ENCODE peak calls at places on chromosomes 4 and X, in nine cellular contexts. One of them, this sample, is unnamed.

GRCh38 chr4:55117511-55117910 is 7.9 kb downstream of the KDR start:
- DNase-seq in uterus: no peak
- DNase-seq in heart left ventricle: no peak
- DNase-seq in stomach: no peak
- DNase-seq in upper lobe of left lung: no peak
- DNase-seq in transverse colon: no peak
- DNase-seq in right lobe of liver: no peak
- DNase-seq in tibial nerve: no peak
- DNase-seq in ovary: no peak
- DNase-seq in this sample: no peak

GRCh38 chr4:41734366-41734765 is 14.2 kb downstream of the PHOX2B start:
- DNase-seq in upper lobe of left lung: no peak
- DNase-seq in tibial nerve: no peak
- DNase-seq in heart left ventricle: no peak
- DNase-seq in right lobe of liver: no peak
- DNase-seq in transverse colon: no peak
- DNase-seq in ovary: no peak
- DNase-seq in uterus: no peak
- DNase-seq in stomach: no peak
- DNase-seq in this sample: no peak

GRCh38 chrX:46574337-46574940 is 874 bp downstream of the CHST7 start:
- DNase-seq in right lobe of liver: peak; percentile 69
- DNase-seq in transverse colon: no peak
- DNase-seq in ovary: peak; percentile 40
- DNase-seq in upper lobe of left lung: no peak
- DNase-seq in heart left ventricle: peak; percentile 37
- DNase-seq in stomach: no peak
- DNase-seq in tibial nerve: no peak
- DNase-seq in uterus: no peak
- DNase-seq in this sample: peak; percentile 49

GRCh38 chr4:187451776-187452175 is 543.8 kb upstream of the ZFP42 start:
- DNase-seq in right lobe of liver: no peak
- DNase-seq in upper lobe of left lung: no peak
- DNase-seq in transverse colon: no peak
- DNase-seq in ovary: no peak
- DNase-seq in uterus: no peak
- DNase-seq in heart left ventricle: no peak
- DNase-seq in tibial nerve: no peak
- DNase-seq in stomach: no peak
- DNase-seq in this sample: no peak

GRCh38 chr4:140726776-140727500 is 29.2 kb downstream of the TBC1D9 start:
- DNase-seq in heart left ventricle: no peak
- DNase-seq in transverse colon: no peak
- DNase-seq in stomach: no peak
- DNase-seq in uterus: no peak
- DNase-seq in tibial nerve: no peak
- DNase-seq in upper lobe of left lung: no peak
- DNase-seq in ovary: no peak
- DNase-seq in right lobe of liver: no peak
- DNase-seq in this sample: no peak

GRCh38 chrX:24424948-24425347 is 40.1 kb upstream of the PDK3 start:
- DNase-seq in uterus: peak; percentile 77
- DNase-seq in transverse colon: peak; percentile 28
- DNase-seq in stomach: no peak
- DNase-seq in upper lobe of left lung: no peak
- DNase-seq in right lobe of liver: no peak
- DNase-seq in ovary: peak; percentile 57
- DNase-seq in tibial nerve: peak; percentile 63
- DNase-seq in heart left ventricle: peak; percentile 50
- DNase-seq in this sample: peak; percentile 47

GRCh38 chr4:183550345-183551080 is 45.7 kb downstream of the ING2 start:
- DNase-seq in uterus: no peak
- DNase-seq in stomach: no peak
- DNase-seq in transverse colon: no peak
- DNase-seq in ovary: no peak
- DNase-seq in upper lobe of left lung: no peak
- DNase-seq in right lobe of liver: no peak
- DNase-seq in tibial nerve: no peak
- DNase-seq in heart left ventricle: no peak
- DNase-seq in this sample: no peak

GRCh38 chr4:10161840-10162239 is 45.2 kb upstream of the WDR1 start:
- DNase-seq in uterus: no peak
- DNase-seq in stomach: no peak
- DNase-seq in heart left ventricle: no peak
- DNase-seq in upper lobe of left lung: no peak
- DNase-seq in ovary: no peak
- DNase-seq in right lobe of liver: no peak
- DNase-seq in tibial nerve: no peak
- DNase-seq in transverse colon: no peak
- DNase-seq in this sample: peak; percentile 54

GRCh38 chr4:46329118-46329976 is 60.6 kb downstream of the GABRA2 start:
- DNase-seq in stomach: no peak
- DNase-seq in transverse colon: peak; percentile 14
- DNase-seq in heart left ventricle: no peak
- DNase-seq in tibial nerve: peak; percentile 12
- DNase-seq in upper lobe of left lung: no peak
- DNase-seq in right lobe of liver: no peak
- DNase-seq in ovary: no peak
- DNase-seq in uterus: no peak
- DNase-seq in this sample: no peak

GRCh38 chr4:7903686-7904085 is 36.0 kb downstream of the AFAP1 start:
- DNase-seq in right lobe of liver: no peak
- DNase-seq in heart left ventricle: no peak
- DNase-seq in stomach: no peak
- DNase-seq in tibial nerve: no peak
- DNase-seq in ovary: no peak
- DNase-seq in upper lobe of left lung: no peak
- DNase-seq in uterus: no peak
- DNase-seq in transverse colon: no peak
- DNase-seq in this sample: no peak

GRCh38 chr4:157265281-157265680 is 44.8 kb downstream of the GRIA2 start:
- DNase-seq in upper lobe of left lung: no peak
- DNase-seq in ovary: no peak
- DNase-seq in heart left ventricle: no peak
- DNase-seq in uterus: peak; percentile 43
- DNase-seq in stomach: peak; percentile 25
- DNase-seq in right lobe of liver: no peak
- DNase-seq in transverse colon: no peak
- DNase-seq in tibial nerve: no peak
- DNase-seq in this sample: no peak

GRCh38 chr4:152117501-152117900 is 356.7 kb upstream of the GATB start:
- DNase-seq in tibial nerve: no peak
- DNase-seq in upper lobe of left lung: no peak
- DNase-seq in stomach: no peak
- DNase-seq in transverse colon: no peak
- DNase-seq in heart left ventricle: no peak
- DNase-seq in uterus: no peak
- DNase-seq in ovary: no peak
- DNase-seq in right lobe of liver: no peak
- DNase-seq in this sample: no peak

GRCh38 chr4:5974321-5974720 is 43.9 kb downstream of the C4orf50 start:
- DNase-seq in upper lobe of left lung: no peak
- DNase-seq in heart left ventricle: no peak
- DNase-seq in ovary: no peak
- DNase-seq in transverse colon: no peak
- DNase-seq in right lobe of liver: no peak
- DNase-seq in stomach: peak; percentile 15
- DNase-seq in uterus: no peak
- DNase-seq in tibial nerve: no peak
- DNase-seq in this sample: no peak

GRCh38 chrX:114134465-114134864 is 449.4 kb upstream of the HTR2C start:
- DNase-seq in uterus: no peak
- DNase-seq in right lobe of liver: no peak
- DNase-seq in ovary: no peak
- DNase-seq in tibial nerve: no peak
- DNase-seq in transverse colon: no peak
- DNase-seq in heart left ventricle: no peak
- DNase-seq in upper lobe of left lung: no peak
- DNase-seq in stomach: no peak
- DNase-seq in this sample: no peak

GRCh38 chr4:17111959-17112659 is 213.7 kb upstream of the LDB2 start:
- DNase-seq in tibial nerve: peak; percentile 8
- DNase-seq in transverse colon: no peak
- DNase-seq in stomach: no peak
- DNase-seq in upper lobe of left lung: no peak
- DNase-seq in ovary: no peak
- DNase-seq in right lobe of liver: no peak
- DNase-seq in heart left ventricle: no peak
- DNase-seq in uterus: no peak
- DNase-seq in this sample: no peak

GRCh38 chrX:142186103-142186502 is 19.0 kb downstream of the MAGEC2 start:
- DNase-seq in right lobe of liver: no peak
- DNase-seq in heart left ventricle: no peak
- DNase-seq in upper lobe of left lung: no peak
- DNase-seq in ovary: no peak
- DNase-seq in transverse colon: no peak
- DNase-seq in stomach: no peak
- DNase-seq in tibial nerve: no peak
- DNase-seq in uterus: no peak
- DNase-seq in this sample: no peak

GRCh38 chr4:74555843-74556242 is 110.9 kb downstream of the AREG start:
- DNase-seq in stomach: no peak
- DNase-seq in uterus: no peak
- DNase-seq in right lobe of liver: no peak
- DNase-seq in heart left ventricle: no peak
- DNase-seq in ovary: no peak
- DNase-seq in upper lobe of left lung: no peak
- DNase-seq in tibial nerve: no peak
- DNase-seq in transverse colon: no peak
- DNase-seq in this sample: no peak

GRCh38 chrX:132853040-132853439 is 105.4 kb downstream of the HS6ST2 start:
- DNase-seq in upper lobe of left lung: no peak
- DNase-seq in uterus: no peak
- DNase-seq in transverse colon: no peak
- DNase-seq in ovary: no peak
- DNase-seq in right lobe of liver: no peak
- DNase-seq in heart left ventricle: no peak
- DNase-seq in stomach: no peak
- DNase-seq in tibial nerve: no peak
- DNase-seq in this sample: no peak

GRCh38 chr4:165502919-165503907 is 124.4 kb downstream of the CPE start:
- DNase-seq in heart left ventricle: no peak
- DNase-seq in uterus: no peak
- DNase-seq in ovary: no peak
- DNase-seq in upper lobe of left lung: no peak
- DNase-seq in tibial nerve: peak; percentile 25
- DNase-seq in transverse colon: no peak
- DNase-seq in right lobe of liver: no peak
- DNase-seq in stomach: no peak
- DNase-seq in this sample: no peak

GRCh38 chr4:136687596-136687995 is 844.7 kb downstream of the PCDH18 start:
- DNase-seq in right lobe of liver: no peak
- DNase-seq in stomach: no peak
- DNase-seq in ovary: no peak
- DNase-seq in transverse colon: no peak
- DNase-seq in uterus: no peak
- DNase-seq in heart left ventricle: no peak
- DNase-seq in upper lobe of left lung: no peak
- DNase-seq in tibial nerve: no peak
- DNase-seq in this sample: no peak

GRCh38 chr4:4422856-4423485 is 36.1 kb downstream of the NSG1 start:
- DNase-seq in uterus: no peak
- DNase-seq in tibial nerve: no peak
- DNase-seq in transverse colon: no peak
- DNase-seq in ovary: no peak
- DNase-seq in right lobe of liver: no peak
- DNase-seq in heart left ventricle: no peak
- DNase-seq in upper lobe of left lung: no peak
- DNase-seq in stomach: no peak
- DNase-seq in this sample: no peak
- H3K36me3 ChIP-seq in uterus: no peaks in the 10 kb centered on the region
- H3K36me3 ChIP-seq in tibial nerve: no peaks in the 10 kb centered on the region
- H3K36me3 ChIP-seq in transverse colon: no peaks in the 10 kb centered on the region
- H3K36me3 ChIP-seq in ovary: no peaks in the 10 kb centered on the region
- H3K36me3 ChIP-seq in right lobe of liver: peaks cover 20% of the 10 kb centered on the region
- H3K36me3 ChIP-seq in heart left ventricle: peaks cover 78% of the 10 kb centered on the region
- H3K36me3 ChIP-seq in upper lobe of left lung: peaks cover 18% of the 10 kb centered on the region
- H3K36me3 ChIP-seq in stomach: peaks cover 93% of the 10 kb centered on the region
- H3K36me3 ChIP-seq in this sample: no peaks in the 10 kb centered on the region

DNA sequence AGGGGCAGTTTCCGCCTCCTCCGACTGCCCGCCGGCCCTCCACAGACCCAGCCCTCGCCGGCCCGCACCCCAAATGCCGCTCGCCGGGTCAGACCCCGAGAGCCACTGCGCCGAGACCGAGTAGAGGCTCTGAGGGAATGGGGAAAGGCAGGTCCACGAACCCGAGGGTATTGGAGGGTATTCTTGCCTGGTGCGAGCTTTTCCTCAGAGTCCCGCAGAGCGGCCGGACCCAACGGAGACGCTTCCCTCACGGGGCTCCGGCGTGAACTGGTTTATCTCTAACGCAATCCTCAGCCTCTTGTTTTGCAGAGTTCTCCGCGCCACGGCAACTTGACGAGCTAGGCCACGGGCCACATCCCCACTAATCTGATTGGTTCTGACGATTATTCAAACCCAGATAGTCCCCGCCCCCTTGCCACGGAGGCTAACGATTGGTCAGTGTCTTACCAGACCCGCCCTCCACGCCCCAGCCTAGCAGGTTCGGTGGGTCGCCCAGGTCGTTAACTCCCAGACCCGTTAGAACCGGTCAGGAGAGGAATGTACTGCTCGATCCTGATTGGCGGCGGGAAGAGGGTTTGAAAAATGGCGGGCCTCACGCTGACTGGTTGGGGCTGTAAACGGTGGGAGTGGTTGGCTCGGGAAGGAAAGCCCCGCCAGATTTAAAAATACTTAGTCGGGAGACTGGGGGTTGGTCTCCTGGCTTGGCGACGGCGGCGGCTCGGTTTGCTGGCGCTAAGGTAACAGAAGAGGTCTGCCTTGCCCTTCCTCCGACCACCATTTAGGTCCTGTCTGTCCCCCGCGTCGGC is at the start of gene HMGB2:
- DNase-seq in heart left ventricle: peak; percentile 100
- DNase-seq in transverse colon: peak; percentile 100
- DNase-seq in tibial nerve: peak; percentile 100
- DNase-seq in uterus: peak; percentile 100
- DNase-seq in ovary: peak; percentile 100
- DNase-seq in upper lobe of left lung: peak; percentile 100
- DNase-seq in stomach: peak; percentile 100
- DNase-seq in right lobe of liver: peak; percentile 100
- DNase-seq in this sample: peak; percentile 100
- TF ChIP-seq POLR2A in heart left ventricle: peak; percentile 90
- TF ChIP-seq POLR2A in transverse colon: peak; percentile 99
- TF ChIP-seq POLR2A in tibial nerve: peak; percentile 100
- TF ChIP-seq POLR2A in uterus: peak; percentile 95
- TF ChIP-seq POLR2A in ovary: peak; percentile 96
- TF ChIP-seq POLR2A in upper lobe of left lung: peak; percentile 99
- TF ChIP-seq POLR2A in stomach: peak; percentile 93
- TF ChIP-seq POLR2A in right lobe of liver: peak; percentile 98
- TF ChIP-seq POLR2A in this sample: peak; percentile 96

GRCh38 chrX:53583571-53583970 is 102.9 kb downstream of the HUWE1 start:
- DNase-seq in uterus: no peak
- DNase-seq in ovary: no peak
- DNase-seq in transverse colon: no peak
- DNase-seq in heart left ventricle: no peak
- DNase-seq in right lobe of liver: no peak
- DNase-seq in stomach: no peak
- DNase-seq in upper lobe of left lung: no peak
- DNase-seq in tibial nerve: no peak
- DNase-seq in this sample: no peak
- H3K36me3 ChIP-seq in uterus: no peaks in the 10 kb centered on the region
- H3K36me3 ChIP-seq in ovary: no peaks in the 10 kb centered on the region
- H3K36me3 ChIP-seq in transverse colon: no peaks in the 10 kb centered on the region
- H3K36me3 ChIP-seq in heart left ventricle: peaks cover 88% of the 10 kb centered on the region
- H3K36me3 ChIP-seq in right lobe of liver: peaks cover 84% of the 10 kb centered on the region
- H3K36me3 ChIP-seq in stomach: peaks cover 80% of the 10 kb centered on the region
- H3K36me3 ChIP-seq in upper lobe of left lung: peaks cover 12% of the 10 kb centered on the region
- H3K36me3 ChIP-seq in tibial nerve: peaks cover 5% of the 10 kb centered on the region
- H3K36me3 ChIP-seq in this sample: peaks cover 69% of the 10 kb centered on the region

GRCh38 chr4:1082215-1083182 is 30.9 kb downstream of the RNF212 start:
- DNase-seq in transverse colon: peak; percentile 74
- DNase-seq in heart left ventricle: peak; percentile 70
- DNase-seq in tibial nerve: peak; percentile 30
- DNase-seq in upper lobe of left lung: peak; percentile 92
- DNase-seq in right lobe of liver: no peak
- DNase-seq in stomach: peak; percentile 90
- DNase-seq in uterus: no peak
- DNase-seq in ovary: no peak
- DNase-seq in this sample: peak; percentile 69
- TF ChIP-seq POLR2A in transverse colon: no peak
- TF ChIP-seq POLR2A in heart left ventricle: no peak
- TF ChIP-seq POLR2A in tibial nerve: no peak
- TF ChIP-seq POLR2A in upper lobe of left lung: peak; percentile 25
- TF ChIP-seq POLR2A in right lobe of liver: no peak
- TF ChIP-seq POLR2A in stomach: no peak
- TF ChIP-seq POLR2A in uterus: no peak
- TF ChIP-seq POLR2A in ovary: no peak
- TF ChIP-seq POLR2A in this sample: no peak